ENCODE peak calls at places on chromosomes 11 and 22, in four cellular contexts. G, V, Y and C are unnamed samples.

GRCh38 chr11:75389276-75389605 is 10.1 kb upstream of the RPS3 start:
- DNase-seq in G (no peak), V (no peak), Y (no peak), C (no peak)

GRCh38 chr11:116217006-116217405 is 555.8 kb downstream of the BUD13 start:
- DNase-seq in G (no peak), V (peak), Y (peak), C (peak)

GRCh38 chr11:76801736-76802135 is 18.6 kb downstream of the TSKU start:
- DNase-seq in G (no peak), V (no peak), Y (no peak), C (no peak)

GRCh38 chr22:38655532-38656255 is 498 bp downstream of the FAM227A start:
- DNase-seq in G (peak), V (peak), Y (peak), C (peak)

GRCh38 chr11:115676768-115677167 is 172.6 kb upstream of the CADM1 start:
- DNase-seq in G (no peak), V (peak), Y (no peak), C (peak)

GRCh38 chr22:49930596-49931412 is 12.4 kb downstream of the CRELD2 start:
- DNase-seq in G (peak), V (peak), Y (peak), C (peak)

GRCh38 chr22:22110548-22111266 is 128.1 kb upstream of the TOP3B start:
- DNase-seq in G (peak), V (peak), Y (peak), C (peak)

GRCh38 chr11:64539711-64540420 is 51.2 kb upstream of the SLC22A12 start:
- DNase-seq in G (no peak), V (no peak), Y (no peak), C (no peak)

GRCh38 chr11:112780351-112781043 is 180.7 kb upstream of the NCAM1 start:
- DNase-seq in G (no peak), V (peak), Y (no peak), C (peak)

GRCh38 chr22:33832558-33833151 is 87.6 kb downstream of the LARGE1 start:
- DNase-seq in G (no peak), V (no peak), Y (no peak), C (peak)

GRCh38 chr11:129460714-129461113 is 85.1 kb downstream of the BARX2 start:
- DNase-seq in G (no peak), V (no peak), Y (no peak), C (no peak)

GRCh38 chr22:49349841-49350381 is 477.8 kb downstream of the BRD1 start:
- DNase-seq in G (peak), V (no peak), Y (no peak), C (no peak)

GRCh38 chr11:6557761-6558674 is 45.4 kb downstream of the RRP8 start:
- DNase-seq in G (no peak), V (no peak), Y (no peak), C (no peak)

GRCh38 chr11:125433454-125434121 is 62.5 kb downstream of the FEZ1 start:
- DNase-seq in G (peak), V (peak), Y (peak), C (peak)

GRCh38 chr11:125429807-125430678 is 66.0 kb downstream of the FEZ1 start:
- DNase-seq in G (no peak), V (no peak), Y (no peak), C (no peak)

GRCh38 chr11:125431009-125431408 is 65.1 kb downstream of the FEZ1 start:
- DNase-seq in G (no peak), V (no peak), Y (no peak), C (no peak)

GRCh38 chr11:125429174-125429707 is 66.8 kb downstream of the FEZ1 start:
- DNase-seq in G (peak), V (peak), Y (peak), C (peak)

DNA sequence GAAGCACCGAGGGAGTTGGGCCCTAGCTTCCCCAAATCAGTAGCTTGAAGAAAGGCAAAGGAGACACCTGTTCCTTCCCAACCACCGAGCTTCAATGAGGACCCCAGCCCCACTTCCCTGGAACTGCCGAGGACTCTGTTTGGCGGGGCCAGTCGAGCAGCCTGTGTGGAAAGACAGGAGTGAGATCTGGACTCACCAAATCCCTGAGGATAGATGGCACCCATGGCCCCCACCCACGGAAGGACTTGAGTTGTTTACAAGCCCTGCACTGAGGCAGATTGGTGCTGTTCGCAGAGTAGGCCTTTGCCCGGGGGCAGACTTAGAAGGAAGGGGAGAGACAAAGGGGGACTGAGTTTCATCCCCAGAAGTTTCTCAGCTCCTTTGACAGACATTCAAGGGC is 64.6 kb downstream of the FEZ1 start:
- DNase-seq in G (no peak), V (no peak), Y (no peak), C (no peak)
- TF ChIP-seq CTCF in G (no peak), V (no peak), Y (no peak), C (no peak)

GRCh38 chr22:46580940-46581579 is 39.1 kb upstream of the GRAMD4 start:
- DNase-seq in G (no peak), V (no peak), Y (no peak), C (no peak)
- H3K4me3 ChIP-seq in G (peak), V (no peak), Y (no peak), C (no peak)

DNA sequence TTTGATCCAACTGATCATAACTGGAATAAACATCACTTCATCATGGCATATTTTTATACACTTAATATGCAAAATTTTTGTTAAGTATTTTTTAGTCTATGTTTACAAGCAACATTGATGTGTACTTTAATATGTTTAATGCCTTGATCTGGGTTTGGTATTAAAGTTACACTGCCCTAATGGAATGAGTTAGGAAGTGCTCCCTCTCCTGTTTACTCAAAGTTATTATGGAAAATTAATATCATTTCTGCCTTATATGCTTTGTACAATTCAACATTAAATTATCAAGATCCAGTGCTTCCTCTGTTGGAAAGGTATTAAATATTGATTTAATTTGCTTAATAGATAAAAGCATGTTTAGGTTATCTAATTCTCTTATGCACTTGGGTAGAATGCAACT is 927.3 kb upstream of the RAG2 start:
- DNase-seq in G (no peak), V (no peak), Y (no peak), C (peak)
- TF ChIP-seq CTCF in G (no peak), V (peak), Y (no peak), C (no peak)

GRCh38 chr11:57311109-57311936 is 13.4 kb downstream of the TNKS1BP1 start:
- DNase-seq in G (no peak), V (peak), Y (peak), C (peak)
- H3K4me3 ChIP-seq in G (no peak), V (peak), Y (peak), C (peak)

GRCh38 chr11:3227568-3228444 is 4.4 kb downstream of the MRGPRE start:
- DNase-seq in G (no peak), V (no peak), Y (no peak), C (no peak)
- TF ChIP-seq CTCF in G (no peak), V (no peak), Y (no peak), C (no peak)

DNA sequence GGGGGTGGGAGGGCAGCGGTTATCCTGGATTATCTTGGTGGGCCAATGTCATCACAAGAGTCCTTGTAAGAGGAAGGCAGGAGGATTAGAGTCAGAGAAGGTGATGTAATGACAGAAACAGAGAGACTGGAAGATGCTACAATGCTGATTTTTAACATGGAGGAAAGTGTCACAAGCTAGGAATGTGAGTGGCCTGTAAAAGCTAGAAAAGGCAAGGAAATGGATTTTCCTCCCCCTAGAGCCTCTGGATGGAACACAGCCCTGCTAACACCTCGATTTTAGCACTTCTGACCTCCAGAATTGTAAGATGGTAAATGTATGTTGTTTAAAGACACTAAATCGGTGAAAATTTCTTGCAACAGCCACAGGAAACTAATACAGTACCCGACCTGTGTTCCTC is 109.3 kb downstream of the MN1 start:
- DNase-seq in G (no peak), V (peak), Y (no peak), C (peak)
- H3K4me3 ChIP-seq in G (no peak), V (no peak), Y (no peak), C (no peak)

DNA sequence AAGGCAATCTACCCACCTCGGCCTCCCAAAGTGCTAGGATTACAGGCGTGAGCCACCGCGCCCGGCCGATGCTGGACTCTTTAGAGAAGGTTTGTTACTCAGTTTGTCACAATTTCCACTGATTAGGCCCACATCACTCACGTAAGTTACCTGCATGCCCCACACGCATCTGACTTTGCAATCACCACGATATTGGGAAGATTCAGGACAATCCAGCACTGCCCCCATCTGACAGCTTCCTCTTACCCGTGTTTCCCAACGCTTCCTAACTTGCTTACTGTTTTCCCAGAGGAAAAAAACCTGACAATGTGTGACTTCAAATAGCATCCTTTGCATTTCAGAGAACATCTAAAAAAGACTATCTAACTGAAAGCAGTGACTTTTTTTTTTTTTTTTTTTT is 21.8 kb upstream of the EIF3M start:
- DNase-seq in G (no peak), V (no peak), Y (no peak), C (no peak)
- TF ChIP-seq CTCF in G (no peak), V (no peak), Y (no peak), C (no peak)

GRCh38 chr11:43574949-43575915 is 105.3 kb upstream of the HSD17B12 start:
- DNase-seq in G (no peak), V (peak), Y (peak), C (peak)
- H3K4me3 ChIP-seq in G (no peak), V (peak), Y (peak), C (peak)